ENCODE peak calls at places on chromosomes 11 and 22, in four cellular contexts. J, A, R and B are unnamed samples. For H3K27me3 and H3K9me3, the result is how much of the 10 kb centered on the place peaks cover.

GRCh38 chr22:19132693-19133400 is 1.7 kb downstream of the TSSK2 start:
- DNase-seq in J (no peak), A (no peak), R (no peak), B (no peak)

GRCh38 chr11:46247664-46248063 is 29.8 kb upstream of the CREB3L1 start:
- DNase-seq in R (no peak), A (peak), J (peak), B (no peak)

GRCh38 chr11:34288482-34288881 is 69.3 kb downstream of the ABTB2 start:
- DNase-seq in J (no peak), R (no peak), A (no peak), B (no peak)

GRCh38 chr22:17145021-17145680 is 13.9 kb downstream of the HDHD5 start:
- DNase-seq in R (no peak), A (no peak), J (no peak), B (no peak)

GRCh38 chr22:19751497-19752245 is 8.9 kb upstream of the TBX1 start:
- DNase-seq in A (no peak), J (no peak), R (no peak), B (no peak)

GRCh38 chr22:28736296-28737155 is 5.1 kb downstream of the CHEK2 start:
- DNase-seq in J (no peak), R (no peak), A (no peak), B (no peak)

GRCh38 chr22:28773461-28773867 is 969 bp downstream of the CCDC117 start:
- DNase-seq in A (peak), J (no peak), R (no peak), B (no peak)

GRCh38 chr11:126485986-126486635 is 130.6 kb downstream of the ST3GAL4 start:
- DNase-seq in J (no peak), R (peak), A (no peak), B (no peak)

GRCh38 chr11:101061606-101062005 is 68.0 kb downstream of the PGR start:
- DNase-seq in R (no peak), A (no peak), J (no peak), B (no peak)

GRCh38 chr22:31653944-31654343 is 8.1 kb downstream of the PISD start:
- DNase-seq in A (no peak), R (no peak), J (no peak), B (no peak)

GRCh38 chr22:19959043-19959586 is 17.5 kb upstream of the TXNRD2 start:
- DNase-seq in J (peak), A (peak), R (peak), B (no peak)

GRCh38 chr22:44279059-44279340 is 33.8 kb downstream of the SHISAL1 start:
- DNase-seq in A (no peak), J (no peak), R (no peak), B (no peak)

GRCh38 chr11:12749442-12749841 is 75.2 kb downstream of the TEAD1 start:
- DNase-seq in R (no peak), A (no peak), J (no peak), B (no peak)

GRCh38 chr11:130992788-130993187 is 76.5 kb upstream of the SNX19 start:
- DNase-seq in A (no peak), R (no peak), J (no peak), B (no peak)

GRCh38 chr11:12569499-12570040 is 104.7 kb upstream of the TEAD1 start:
- DNase-seq in J (no peak), R (no peak), A (peak), B (peak)

GRCh38 chr11:17368551-17368950 is 17.0 kb downstream of the NCR3LG1 start:
- DNase-seq in R (no peak), A (no peak), J (no peak), B (no peak)

GRCh38 chr11:88231894-88232482 is 56.7 kb upstream of the RAB38 start:
- DNase-seq in R (no peak), J (no peak), A (peak), B (no peak)

GRCh38 chr11:47488674-47489394 is 39.9 kb upstream of the RAPSN start:
- DNase-seq in J (peak), A (no peak), R (no peak), B (no peak)

GRCh38 chr11:8258289-8258688 is 5.4 kb downstream of the LMO1 start:
- DNase-seq in A (peak), J (peak), R (no peak), B (peak)

GRCh38 chr11:57311109-57311936 is 13.4 kb downstream of the TNKS1BP1 start:
- DNase-seq in A (peak), R (peak), J (peak), B (peak)

GRCh38 chr11:898160-898517 is 12.5 kb downstream of the CHID1 start:
- DNase-seq in A (peak), R (no peak), J (no peak), B (no peak)

GRCh38 chr11:115964091-115964490 is 459.9 kb upstream of the CADM1 start:
- DNase-seq in J (no peak), A (no peak), R (no peak), B (no peak)

GRCh38 chr22:28418063-28418462 is 261.6 kb downstream of the TTC28 start:
- DNase-seq in A (no peak), J (no peak), R (no peak), B (no peak)

GRCh38 chr11:102623128-102623527 is 2.0 kb downstream of the MMP20 start:
- DNase-seq in A (no peak), R (no peak), J (no peak), B (no peak)

GRCh38 chr11:96969251-96969650 is 579.4 kb downstream of the JRKL start:
- DNase-seq in R (no peak), A (no peak), J (no peak), B (no peak)

GRCh38 chr22:45318168-45318557 is 8.4 kb downstream of the FAM118A start:
- DNase-seq in A (peak), J (peak), R (no peak), B (peak)

GRCh38 chr11:34348919-34349318 is 8.9 kb downstream of the ABTB2 start:
- DNase-seq in A (no peak), R (no peak), J (no peak), B (no peak)

GRCh38 chr22:46421272-46421671 is 85.8 kb downstream of the TRMU start:
- DNase-seq in J (no peak), A (no peak), R (no peak), B (no peak)

GRCh38 chr22:18091916-18092526 is 14.2 kb downstream of the PEX26 start:
- DNase-seq in A (peak), J (peak), R (no peak), B (peak)

GRCh38 chr22:46753761-46754109 is 8.7 kb upstream of the TBC1D22A start:
- DNase-seq in A (no peak), R (no peak), J (no peak), B (no peak)

GRCh38 chr11:77208535-77208934 is 80.5 kb downstream of the MYO7A start:
- DNase-seq in R (no peak), A (no peak), J (no peak), B (no peak)

GRCh38 chr11:77771135-77771534 is 49.4 kb downstream of the RSF1 start:
- DNase-seq in J (no peak), R (no peak), A (no peak), B (no peak)

GRCh38 chr11:65204646-65205601 is 23.2 kb downstream of the CAPN1 start:
- DNase-seq in R (no peak), J (peak), A (peak), B (no peak)

GRCh38 chr22:42863349-42863911 is 6.4 kb upstream of the ARFGAP3 start:
- DNase-seq in J (no peak), R (no peak), A (peak), B (no peak)

GRCh38 chr11:62654297-62654696 is 1.2 kb upstream of the INTS5 start:
- DNase-seq in J (no peak), A (no peak), R (no peak), B (peak)

GRCh38 chr22:36253523-36254490 is 874 bp downstream of the APOL1 start:
- DNase-seq in R (no peak), A (peak), J (peak), B (no peak)

GRCh38 chr11:115481528-115481927 is 22.7 kb downstream of the CADM1 start:
- DNase-seq in A (no peak), J (no peak), R (no peak), B (no peak)

GRCh38 chr11:120573756-120574354 is 62.3 kb downstream of the GRIK4 start:
- DNase-seq in J (no peak), R (no peak), A (no peak), B (peak)

GRCh38 chr11:120574881-120575280 is 63.3 kb downstream of the GRIK4 start:
- DNase-seq in A (no peak), J (no peak), R (no peak), B (no peak)

GRCh38 chr11:120568572-120569307 is 57.2 kb downstream of the GRIK4 start:
- DNase-seq in A (no peak), R (no peak), J (no peak), B (no peak)

GRCh38 chr11:120569903-120570302 is 58.4 kb downstream of the GRIK4 start:
- DNase-seq in R (no peak), A (no peak), J (no peak), B (no peak)

DNA sequence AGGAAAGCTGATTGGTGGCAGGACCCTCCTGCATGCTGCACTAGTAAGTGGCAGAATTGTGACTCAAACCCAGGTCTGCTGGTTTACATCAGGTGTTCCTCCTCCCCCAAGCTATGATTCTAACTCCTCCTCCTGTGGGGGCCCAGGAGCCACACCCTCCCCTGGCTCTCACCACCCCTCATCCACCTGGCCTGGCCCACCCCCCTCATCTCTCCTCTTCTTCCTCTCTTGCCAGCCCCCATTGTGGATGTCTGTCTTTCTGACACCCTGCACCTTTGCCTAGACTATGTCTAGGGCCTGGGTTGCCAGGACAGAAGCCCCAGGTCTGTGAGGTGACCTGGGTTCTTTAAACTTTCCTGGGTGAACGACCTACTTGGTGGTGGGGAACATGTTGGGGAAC is 59.9 kb downstream of the GRIK4 start:
- DNase-seq in A (no peak), R (no peak), J (no peak), B (no peak)
- H3K27me3 ChIP-seq in A (under half), R (under half), J (under half), B (under half)

GRCh38 chr11:32087602-32088001 is 3.3 kb upstream of the RCN1 start:
- DNase-seq in A (peak), J (no peak), R (no peak), B (no peak)

GRCh38 chr11:32094931-32095330 is 4.1 kb downstream of the RCN1 start:
- DNase-seq in A (peak), R (no peak), J (no peak), B (no peak)

GRCh38 chr11:32090774-32091370 is at the start of gene RCN1:
- DNase-seq in J (peak), A (peak), R (peak), B (peak)

GRCh38 chr11:32088117-32088941 is 2.5 kb upstream of the RCN1 start:
- DNase-seq in R (no peak), A (peak), J (peak), B (peak)

GRCh38 chr11:32092581-32093170 is 1.8 kb downstream of the RCN1 start:
- DNase-seq in J (no peak), A (peak), R (no peak), B (no peak)
- H3K4me3 ChIP-seq in J (no peak), A (peak), R (no peak), B (peak)

DNA sequence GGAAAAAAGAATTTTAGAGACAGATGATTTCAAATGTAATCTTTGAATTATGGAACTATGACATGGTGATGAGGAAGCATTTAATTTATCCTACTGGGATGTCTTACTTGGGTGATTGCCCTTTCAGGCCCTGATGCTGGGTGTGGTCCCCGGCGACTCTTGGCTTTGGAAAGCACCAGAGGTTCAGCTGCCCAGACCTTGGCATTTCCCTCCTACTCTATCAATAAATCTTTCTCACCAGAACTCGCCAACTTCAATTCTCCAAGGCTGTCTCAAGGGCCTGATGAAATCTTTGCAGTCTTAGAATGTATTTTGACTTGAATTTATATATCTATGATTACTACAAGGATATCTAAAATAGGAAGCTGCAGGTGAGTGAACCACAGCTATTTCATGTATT is 18.5 kb upstream of the OR4D5 start:
- DNase-seq in A (no peak), J (no peak), R (no peak), B (no peak)
- H3K9me3 ChIP-seq in A (under half), J (under half), R (under half), B (under half)

GRCh38 chr11:21838422-21838821 is 354.5 kb upstream of the ANO5 start:
- DNase-seq in A (no peak), R (no peak), J (no peak), B (no peak)
- H3K27me3 ChIP-seq in A (under half), R (under half), J (under half), B (under half)

DNA sequence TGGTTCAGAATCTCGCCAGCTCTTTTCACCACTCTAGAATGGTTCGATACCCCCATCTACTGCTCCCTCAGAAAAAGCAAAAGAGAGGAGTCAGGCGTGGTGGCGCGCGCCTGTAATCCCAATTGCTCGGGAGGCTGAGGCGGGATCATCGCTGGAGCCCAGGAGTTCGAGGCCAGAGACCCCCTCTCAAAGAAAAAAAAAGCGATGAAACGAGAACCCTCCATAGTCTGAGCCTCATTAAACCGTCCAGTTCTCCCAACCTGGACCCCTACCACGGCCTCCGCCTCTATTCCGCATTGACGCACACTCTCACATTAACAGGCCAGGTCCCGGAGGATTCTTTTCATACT is 439 bp downstream of the SPA17 start:
- DNase-seq in A (no peak), R (no peak), J (no peak), B (no peak)
- H3K4me3 ChIP-seq in A (peak), R (peak), J (peak), B (peak)

DNA sequence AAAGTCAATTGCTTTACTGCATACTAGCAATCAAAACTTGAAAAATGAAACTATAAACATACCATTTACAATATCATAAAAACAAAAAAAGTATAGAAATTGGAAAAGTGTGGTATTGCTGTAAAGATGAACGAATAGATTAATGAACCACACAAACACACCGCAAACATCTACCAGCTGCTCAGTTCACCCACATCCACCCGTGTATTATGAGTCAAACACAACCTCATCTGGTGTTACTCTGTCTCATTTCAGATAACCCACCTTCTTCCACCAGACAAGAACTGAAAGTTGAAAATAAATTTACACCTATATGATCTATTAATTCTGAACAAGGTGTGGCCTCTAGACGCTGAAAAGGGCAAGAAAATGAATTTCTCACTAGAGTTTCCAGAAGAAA is 53.3 kb downstream of the BLID start:
- DNase-seq in A (no peak), J (no peak), R (no peak), B (no peak)
- H3K9me3 ChIP-seq in A (under half), J (under half), R (under half), B (under half)

GRCh38 chr22:22062306-22062793 is 79.8 kb upstream of the TOP3B start:
- DNase-seq in A (no peak), R (no peak), J (no peak), B (no peak)
- H3K27me3 ChIP-seq in A (under half), R (under half), J (under half), B (under half)